ENCODE peak calls at places on chromosomes 11 and 22, in seven cellular contexts. V is thoracic aorta, E is mesendoderm, U is endothelial cell of umbilical vein, P is psoas muscle, B is ascending aorta, M is colonic mucosa. L is an unnamed sample.

GRCh38 chr11:131462622-131463021 is 92.2 kb downstream of the NTM start:
- DNase-seq in V (no peak), E (no peak), U (no peak), P (no peak), B (no peak), M (no peak), L (no peak)

GRCh38 chr11:78973833-78974232 is 399.2 kb upstream of the NARS2 start:
- DNase-seq in V (no peak), E (no peak), U (no peak), P (no peak), B (no peak), M (no peak), L (no peak)

GRCh38 chr22:24428751-24429410 is 1.5 kb downstream of the ADORA2A start:
- DNase-seq in V (no peak), E (no peak), U (no peak), P (no peak), B (no peak), M (no peak), L (no peak)

GRCh38 chr22:37233751-37234631 is 10.1 kb downstream of the RAC2 start:
- DNase-seq in V (no peak), E (no peak), U (no peak), P (no peak), B (no peak), M (no peak), L (peak; percentile 21)

GRCh38 chr11:128361451-128362020 is 225.8 kb downstream of the ETS1 start:
- DNase-seq in V (no peak), E (no peak), U (peak; percentile 87), P (no peak), B (no peak), M (no peak), L (no peak)

GRCh38 chr11:100469835-100470234 is 217.3 kb upstream of the ARHGAP42 start:
- DNase-seq in V (no peak), E (peak; percentile 4), U (no peak), P (no peak), B (no peak), M (no peak), L (no peak)

GRCh38 chr11:83836883-83837654 is 550.9 kb upstream of the CCDC90B start:
- DNase-seq in V (no peak), E (peak; percentile 83), U (peak; percentile 27), P (peak; percentile 19), B (no peak), M (peak; percentile 17), L (no peak)

GRCh38 chr11:31782243-31782642 is 28.9 kb downstream of the PAX6 start:
- DNase-seq in V (no peak), E (no peak), U (no peak), P (no peak), B (no peak), M (no peak), L (no peak)

GRCh38 chr11:111327908-111328624 is 29.7 kb downstream of the POU2AF3 start:
- DNase-seq in V (no peak), E (peak; percentile 62), U (no peak), P (peak; percentile 25), B (peak; percentile 72), M (no peak), L (no peak)

GRCh38 chr11:14148653-14149273 is 186.2 kb downstream of the SPON1 start:
- DNase-seq in V (no peak), E (peak; percentile 26), U (peak; percentile 36), P (no peak), B (no peak), M (no peak), L (peak; percentile 17)

GRCh38 chr22:43050995-43051394 is 36.0 kb upstream of the PACSIN2 start:
- DNase-seq in V (no peak), E (peak; percentile 87), U (no peak), P (no peak), B (no peak), M (no peak), L (no peak)

GRCh38 chr22:39297490-39298193 is 21.8 kb downstream of the RPL3 start:
- DNase-seq in V (no peak), E (peak; percentile 73), U (no peak), P (no peak), B (no peak), M (no peak), L (no peak)

GRCh38 chr11:117701781-117702180 is 95.2 kb downstream of the DSCAML1 start:
- DNase-seq in V (no peak), E (no peak), U (no peak), P (no peak), B (no peak), M (no peak), L (no peak)

GRCh38 chr11:77101043-77101537 is 1.6 kb upstream of the OMP start:
- DNase-seq in V (no peak), E (peak; percentile 58), U (peak; percentile 30), P (no peak), B (no peak), M (no peak), L (no peak)

GRCh38 chr11:108857382-108857781 is 192.5 kb downstream of the DDX10 start:
- DNase-seq in V (no peak), E (no peak), U (peak; percentile 95), P (no peak), B (no peak), M (no peak), L (no peak)

GRCh38 chr11:68271781-68272608 is at the start of gene C11orf24:
- DNase-seq in V (peak; percentile 79), E (peak; percentile 96), U (peak; percentile 90), P (peak; percentile 95), B (peak; percentile 96), M (peak; percentile 95), L (peak; percentile 93)

GRCh38 chr11:86802601-86803051 is 2.3 kb downstream of the PRSS23 start:
- DNase-seq in V (no peak), E (peak; percentile 83), U (peak; percentile 80), P (no peak), B (no peak), M (no peak), L (no peak)

GRCh38 chr11:22730319-22730718 is 63.9 kb downstream of the GAS2 start:
- DNase-seq in V (no peak), E (peak; percentile 8), U (peak; percentile 39), P (no peak), B (no peak), M (no peak), L (peak; percentile 16)

GRCh38 chr11:85718991-85719807 is 33.2 kb upstream of the CCDC89 start:
- DNase-seq in V (no peak), E (peak; percentile 97), U (peak; percentile 23), P (peak; percentile 51), B (peak; percentile 80), M (no peak), L (no peak)

GRCh38 chr11:125365196-125365931 is 130.7 kb downstream of the FEZ1 start:
- DNase-seq in V (no peak), E (no peak), U (no peak), P (no peak), B (no peak), M (no peak), L (no peak)

GRCh38 chr11:94722735-94723134 is 45.4 kb upstream of the AMOTL1 start:
- DNase-seq in V (no peak), E (no peak), U (no peak), P (no peak), B (no peak), M (no peak), L (no peak)

DNA sequence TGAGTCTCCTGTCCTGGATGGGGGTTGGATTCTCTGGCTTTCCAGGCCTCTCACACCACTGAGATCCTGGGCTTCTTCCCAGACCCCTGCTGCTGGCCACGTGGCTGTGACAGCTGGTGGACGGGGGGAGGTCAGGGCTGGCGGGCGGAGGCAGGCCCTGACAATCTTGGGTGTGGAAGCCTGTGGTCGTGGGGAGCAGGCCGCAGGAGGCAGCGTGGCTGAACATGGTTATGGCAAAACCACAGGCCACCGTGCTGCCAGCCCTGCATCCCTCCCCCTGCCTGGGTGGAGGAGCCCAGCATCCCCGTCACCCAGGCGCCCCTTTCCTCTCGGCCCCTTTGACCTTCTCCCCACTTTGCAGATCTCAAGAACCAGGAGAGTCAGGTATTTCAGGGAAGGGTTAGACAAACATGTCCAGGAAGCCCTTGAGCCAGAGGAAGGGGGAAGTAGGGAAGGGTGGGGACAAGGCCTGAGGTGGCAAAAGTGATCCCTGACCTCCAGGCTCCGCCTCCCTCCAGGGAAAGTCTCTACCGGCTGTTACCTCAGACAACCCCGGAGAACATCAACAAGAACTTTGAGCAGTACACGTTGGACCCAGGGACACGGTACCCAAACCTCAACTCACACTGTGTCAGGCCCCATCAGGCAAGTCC is 111.8 kb downstream of the MICAL2 start:
- DNase-seq in V (no peak), E (peak; percentile 49), U (no peak), P (peak; percentile 36), B (no peak), M (peak; percentile 82), L (no peak)
- H3K4me1 ChIP-seq in V (peaks cover 39% of the 10 kb centered on the region), E (no peaks in the 10 kb centered on the region), U (peaks cover 56% of the 10 kb centered on the region), P (peaks cover 22% of the 10 kb centered on the region), B (peaks cover 66% of the 10 kb centered on the region), M (peaks cover 14% of the 10 kb centered on the region), L (peaks cover 48% of the 10 kb centered on the region)

DNA sequence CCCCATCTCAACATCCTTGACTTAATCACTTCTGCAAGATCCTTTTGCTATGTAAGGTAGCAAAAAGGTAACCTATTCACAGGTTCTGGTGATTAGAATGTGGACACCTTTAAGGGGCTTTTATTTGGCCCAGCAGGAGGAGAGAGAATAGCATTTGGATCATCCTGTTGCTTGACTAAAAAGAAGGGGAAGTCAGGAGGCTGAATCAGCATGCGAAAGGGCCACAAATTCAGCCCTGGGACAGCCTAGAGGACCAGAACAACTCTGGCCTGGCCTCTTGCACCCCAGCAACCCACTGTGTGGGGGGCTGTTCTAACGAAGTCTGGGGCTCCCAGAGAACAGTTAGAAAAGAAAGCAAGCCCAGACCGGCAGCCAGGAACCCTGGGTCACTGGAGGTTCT is 3.2 kb upstream of the HMOX1 start:
- DNase-seq in V (no peak), E (peak; percentile 41), U (no peak), P (no peak), B (no peak), M (no peak), L (no peak)
- H3K4me1 ChIP-seq in V (peaks cover 14% of the 10 kb centered on the region), E (peaks cover 14% of the 10 kb centered on the region), U (peaks cover 34% of the 10 kb centered on the region), P (peaks cover 27% of the 10 kb centered on the region), B (peaks cover 29% of the 10 kb centered on the region), M (peaks cover 14% of the 10 kb centered on the region), L (peaks cover 14% of the 10 kb centered on the region)

DNA sequence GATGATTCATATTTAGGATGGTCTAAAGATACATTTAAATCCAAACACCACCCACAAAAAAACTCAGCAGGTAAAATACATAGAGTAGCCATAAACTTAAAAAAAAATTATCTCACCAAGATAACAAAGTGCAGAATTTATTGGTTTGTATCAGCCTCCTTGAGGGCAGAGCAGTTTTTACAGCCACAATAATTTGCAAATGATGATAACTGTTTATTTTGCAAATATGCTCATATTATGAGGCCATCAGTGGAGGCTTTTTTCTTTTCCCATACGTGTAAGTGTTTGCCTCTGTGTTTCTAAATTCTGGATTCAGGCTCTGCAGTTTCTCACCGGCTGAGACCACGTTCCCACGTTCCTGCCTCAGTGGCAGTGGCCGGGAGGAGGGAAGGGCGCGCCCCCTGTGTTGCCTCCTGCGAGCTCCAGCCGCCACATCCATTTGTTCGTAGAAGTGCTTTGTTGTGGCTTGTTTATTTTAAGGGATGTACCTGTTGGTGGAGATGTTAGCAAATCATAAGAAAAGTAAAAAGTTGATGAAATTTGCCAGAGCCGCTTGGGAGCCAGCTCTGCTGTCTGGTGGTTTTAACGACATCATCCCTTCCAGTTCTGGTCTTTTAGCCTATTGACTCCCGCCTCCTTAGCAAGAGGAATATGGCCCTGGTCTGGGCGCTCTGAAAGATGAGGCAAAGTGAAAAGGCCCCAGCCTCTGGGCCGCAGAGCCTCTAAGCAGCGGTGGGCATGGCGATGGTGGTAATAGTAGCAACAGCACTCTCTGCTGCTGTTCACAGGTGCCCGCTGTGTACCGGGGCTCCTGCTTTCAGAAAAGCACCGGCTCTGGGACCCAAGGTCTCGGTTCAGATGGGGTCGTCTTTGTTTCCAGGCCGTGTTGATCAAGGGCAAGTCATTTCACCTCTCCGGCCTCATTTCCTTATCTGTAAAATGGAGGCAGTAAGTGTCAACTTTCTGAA is 66.7 kb upstream of the PPARA start:
- DNase-seq in V (no peak), E (no peak), U (no peak), P (peak; percentile 18), B (peak; percentile 52), M (no peak), L (no peak)
- H3K4me1 ChIP-seq in V (peaks cover 59% of the 10 kb centered on the region), E (no peaks in the 10 kb centered on the region), U (peaks cover 56% of the 10 kb centered on the region), P (peaks cover 80% of the 10 kb centered on the region), B (peaks cover 69% of the 10 kb centered on the region), M (peaks cover 43% of the 10 kb centered on the region), L (no peaks in the 10 kb centered on the region)

GRCh38 chr22:20316217-20316843 is 3.5 kb downstream of the DGCR6L start:
- DNase-seq in V (no peak), E (no peak), U (no peak), P (no peak), B (peak; percentile 56), M (no peak), L (no peak)
- H3K4me1 ChIP-seq in V (peaks cover 20% of the 10 kb centered on the region), E (no peaks in the 10 kb centered on the region), U (peaks cover 10% of the 10 kb centered on the region), P (peaks cover 15% of the 10 kb centered on the region), B (peaks cover 24% of the 10 kb centered on the region), M (peaks cover 5% of the 10 kb centered on the region), L (peaks cover 34% of the 10 kb centered on the region)